ENCODE peak calls at places on chromosomes 3 and 15, in nine cellular contexts. I is left kidney, J is fibroblast of mammary gland, C is NCI-H1092 treated with DMSO at 0.1 percent for 48 hours, N is RKO, P is hypothalamus, L is glutamatergic neuron, H is hippocampal formation, G is midbrain. Y is an unnamed sample.

GRCh38 chr3:9784876-9785443 is 7.3 kb downstream of the TADA3 start:
- DNase-seq in I (no peak), J (no peak), C (no peak), N (no peak), P (no peak), L (no peak), H (no peak), G (no peak), Y (no peak)

GRCh38 chr3:12895391-12896205 is 54.2 kb upstream of the RPL32 start:
- DNase-seq in I (no peak), J (peak), C (no peak), N (no peak), P (no peak), L (peak), H (no peak), G (no peak), Y (no peak)

GRCh38 chr3:58429657-58430056 is 4.0 kb downstream of the PDHB start:
- DNase-seq in I (peak), J (no peak), C (no peak), N (no peak), P (no peak), L (no peak), H (no peak), G (no peak), Y (no peak)

GRCh38 chr3:143302638-143303171 is 183.1 kb downstream of the CHST2 start:
- DNase-seq in I (peak), J (peak), C (no peak), N (peak), P (no peak), L (no peak), H (no peak), G (no peak), Y (no peak)

GRCh38 chr15:59741274-59741906 is 52.3 kb upstream of the BNIP2 start:
- DNase-seq in I (peak), J (peak), C (peak), N (peak), P (no peak), L (peak), H (no peak), G (peak), Y (no peak)

GRCh38 chr3:18194431-18194830 is 230.7 kb downstream of the SATB1 start:
- DNase-seq in I (no peak), J (peak), C (no peak), N (no peak), P (no peak), L (no peak), H (no peak), G (no peak), Y (no peak)

GRCh38 chr3:49158792-49159191 is 7.3 kb downstream of the CCDC71 start:
- DNase-seq in I (peak), J (no peak), C (no peak), N (no peak), P (no peak), L (no peak), H (no peak), G (no peak), Y (no peak)

GRCh38 chr3:141311170-141311495 is 57.2 kb upstream of the ZBTB38 start:
- DNase-seq in I (no peak), J (no peak), C (no peak), N (no peak), P (no peak), L (no peak), H (no peak), G (no peak), Y (no peak)

GRCh38 chr3:111589303-111590095 is 5.6 kb downstream of the ZBED2 start:
- DNase-seq in I (no peak), J (no peak), C (no peak), N (no peak), P (no peak), L (no peak), H (no peak), G (no peak), Y (no peak)

Y was measured in nucleus accumbens.